ENCODE peak calls at places on chromosome 13, in four cellular contexts. U is adrenal gland, T is transverse colon, L is ovary. R is an unnamed sample. For H3K4me1, the result is how much of the 10 kb centered on the place peaks cover.

GRCh38 chr13:113794764-113795173 is 35.7 kb downstream of the TMEM255B start:
- DNase-seq in U (no peak), T (no peak), L (no peak), R (no peak)

GRCh38 chr13:113657851-113658741 is at the start of gene ATP4B:
- DNase-seq in U (no peak), T (peak), L (peak), R (peak)

GRCh38 chr13:20717581-20718542 is 14.4 kb downstream of the IL17D start:
- DNase-seq in U (no peak), T (no peak), L (no peak), R (no peak)

GRCh38 chr13:113764793-113765190 is 5.8 kb downstream of the TMEM255B start:
- DNase-seq in U (no peak), T (no peak), L (no peak), R (no peak)

GRCh38 chr13:76854894-76855293 is 31.3 kb downstream of the KCTD12 start:
- DNase-seq in U (no peak), T (no peak), L (no peak), R (no peak)

GRCh38 chr13:105969761-105970160 is 565.7 kb downstream of the EFNB2 start:
- DNase-seq in U (no peak), T (no peak), L (no peak), R (no peak)

GRCh38 chr13:66427330-66427990 is 802.7 kb downstream of the PCDH9 start:
- DNase-seq in U (no peak), T (no peak), L (no peak), R (no peak)

GRCh38 chr13:51346397-51346796 is 6.9 kb downstream of the SERPINE3 start:
- DNase-seq in U (no peak), T (no peak), L (no peak), R (no peak)

GRCh38 chr13:34300559-34300958 is 482.6 kb downstream of the RFC3 start:
- DNase-seq in U (no peak), T (no peak), L (no peak), R (no peak)

GRCh38 chr13:75505966-75506365 is 24.0 kb upstream of the TBC1D4 start:
- DNase-seq in U (no peak), T (no peak), L (no peak), R (no peak)

GRCh38 chr13:79604752-79605151 is 123.8 kb downstream of the NDFIP2 start:
- DNase-seq in U (no peak), T (no peak), L (no peak), R (no peak)

GRCh38 chr13:66933994-66934393 is 296.1 kb downstream of the PCDH9 start:
- DNase-seq in U (no peak), T (no peak), L (no peak), R (no peak)

GRCh38 chr13:85261757-85262346 is 537.4 kb downstream of the SLITRK6 start:
- DNase-seq in U (no peak), T (no peak), L (no peak), R (no peak)

GRCh38 chr13:98176777-98177608 is at the start of gene RNF113B:
- DNase-seq in U (no peak), T (no peak), L (no peak), R (no peak)

GRCh38 chr13:87356314-87356713 is 314.9 kb upstream of the SLITRK5 start:
- DNase-seq in U (no peak), T (no peak), L (no peak), R (no peak)

GRCh38 chr13:89407357-89407756 is 1736.2 kb downstream of the SLITRK5 start:
- DNase-seq in U (no peak), T (no peak), L (no peak), R (no peak)

GRCh38 chr13:35840991-35841604 is 290.1 kb downstream of the DCLK1 start:
- DNase-seq in U (no peak), T (no peak), L (no peak), R (no peak)

GRCh38 chr13:26604784-26605183 is 47.3 kb downstream of the WASF3 start:
- DNase-seq in U (peak), T (peak), L (peak), R (no peak)

GRCh38 chr13:47087841-47088240 is 191.0 kb upstream of the HTR2A start:
- DNase-seq in U (no peak), T (no peak), L (no peak), R (no peak)

GRCh38 chr13:43387880-43388279 is 364.5 kb downstream of the DNAJC15 start:
- DNase-seq in U (no peak), T (no peak), L (no peak), R (no peak)
- TF ChIP-seq CTCF in U (no peak), T (no peak), L (no peak), R (no peak)

DNA sequence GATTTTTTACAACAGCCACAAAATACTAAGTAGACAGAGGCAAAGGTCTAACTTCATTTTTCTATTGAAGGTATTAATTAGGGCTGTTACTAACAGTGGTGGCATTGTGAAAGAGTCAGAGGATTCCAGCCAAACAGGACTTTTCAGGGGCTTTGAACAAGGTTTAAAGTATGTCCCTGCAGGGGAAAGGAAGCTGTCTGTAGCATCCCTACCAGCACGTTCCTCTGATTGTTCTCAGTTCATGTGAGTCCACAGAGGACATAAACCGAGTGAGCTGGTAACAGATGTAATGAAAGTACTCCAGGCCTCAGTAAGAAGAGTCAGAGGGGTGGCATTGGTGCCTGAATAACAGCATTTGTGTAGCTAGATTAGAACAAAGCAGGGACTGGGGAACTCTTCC is 15.3 kb upstream of the SPATA13 start:
- DNase-seq in U (no peak), T (no peak), L (no peak), R (no peak)
- H3K4me1 ChIP-seq in U (under half), T (under half), L (under half), R (under half)

GRCh38 chr13:110305949-110306339 is 1.0 kb downstream of the COL4A1 start:
- DNase-seq in U (no peak), T (no peak), L (no peak), R (no peak)
- H3K27ac ChIP-seq in U (no peak), T (peak), L (peak), R (peak)

GRCh38 chr13:41952749-41953148 is 8.2 kb downstream of the VWA8 start:
- DNase-seq in U (no peak), T (no peak), L (no peak), R (no peak)
- TF ChIP-seq CTCF in U (no peak), T (no peak), L (no peak), R (no peak)

R was measured in pancreas.